ENCODE peak calls at places on chromosomes 6 and 20, in four cellular contexts. O, R, S and W are unnamed samples.

GRCh38 chr6:168746013-168746412 is 305.0 kb downstream of the SMOC2 start:
- DNase-seq in R (no peak), S (no peak), O (no peak), W (no peak)

GRCh38 chr6:143177706-143178105 is 117.0 kb downstream of the AIG1 start:
- DNase-seq in R (no peak), S (no peak), O (no peak), W (no peak)

GRCh38 chr6:79949235-79949634 is 1.9 kb upstream of the ELOVL4 start:
- DNase-seq in O (peak), R (peak), S (peak), W (peak)

GRCh38 chr6:6783736-6784135 is 195.2 kb downstream of the LY86 start:
- DNase-seq in O (no peak), R (no peak), S (no peak), W (no peak)

GRCh38 chr6:42450314-42451145 is 1.2 kb downstream of the TRERF1 start:
- DNase-seq in R (peak), O (no peak), S (no peak), W (no peak)

GRCh38 chr6:35543459-35544193 is 30.9 kb upstream of the TULP1 start:
- DNase-seq in O (no peak), R (peak), S (no peak), W (no peak)

GRCh38 chr6:95543798-95544197 is 33.5 kb upstream of the MANEA start:
- DNase-seq in R (no peak), O (no peak), S (no peak), W (no peak)

GRCh38 chr6:5234869-5235268 is 25.9 kb downstream of the LYRM4 start:
- DNase-seq in O (no peak), R (no peak), S (no peak), W (no peak)

GRCh38 chr20:32675223-32675975 is 1.7 kb upstream of the C20orf203 start:
- DNase-seq in S (no peak), O (no peak), R (no peak), W (no peak)

GRCh38 chr6:158219229-158219628 is 51.1 kb downstream of the GTF2H5 start:
- DNase-seq in S (no peak), O (peak), R (peak), W (peak)

GRCh38 chr6:127933852-127934840 is 33.3 kb upstream of the THEMIS start:
- DNase-seq in S (no peak), O (no peak), R (no peak), W (no peak)

GRCh38 chr6:38404900-38405556 is 234.7 kb downstream of the BTBD9 start:
- DNase-seq in O (peak), S (no peak), R (peak), W (no peak)

GRCh38 chr20:45128066-45128465 is 3.8 kb upstream of the WFDC12 start:
- DNase-seq in O (peak), S (no peak), R (no peak), W (peak)
- TF ChIP-seq CTCF in O (no peak), S (no peak), R (no peak), W (no peak)

DNA sequence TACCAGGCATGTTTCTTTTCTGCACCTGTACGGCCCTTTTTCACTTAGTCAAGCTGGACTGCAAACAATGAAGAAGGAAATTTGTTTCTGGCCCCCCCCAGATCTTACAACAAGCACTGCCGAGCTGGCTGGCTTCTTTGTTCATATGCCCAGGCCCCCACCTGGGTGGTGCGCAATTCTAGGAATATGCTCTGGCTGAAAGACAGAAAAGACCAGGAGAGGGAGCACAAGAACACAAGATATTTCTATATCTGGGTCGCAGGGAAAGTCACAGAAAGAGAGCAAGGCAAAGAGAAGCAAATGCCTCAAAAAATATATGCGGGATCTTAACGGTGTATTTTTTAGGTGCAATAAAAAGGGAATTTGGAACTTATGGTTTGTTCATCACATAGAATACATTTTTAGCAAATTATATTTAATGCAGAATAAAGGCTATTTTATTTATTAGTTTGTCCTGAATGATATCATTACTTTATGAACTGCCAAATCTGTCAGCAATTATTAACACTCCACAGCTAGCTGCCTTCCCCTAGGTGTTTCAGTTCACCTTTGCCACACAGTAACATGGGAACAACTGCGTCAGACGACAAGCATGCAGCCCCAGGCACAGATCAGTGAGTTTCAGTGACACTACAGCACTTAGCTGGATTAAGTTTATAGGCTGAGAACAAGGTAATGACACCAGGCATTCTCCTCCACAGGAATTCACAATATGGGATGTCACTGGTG is 76.5 kb downstream of the GJA10 start:
- DNase-seq in S (no peak), R (peak), O (peak), W (peak)
- TF ChIP-seq CTCF in S (peak), R (peak), O (peak), W (peak)

GRCh38 chr6:47310131-47310480 is 401 bp upstream of the TNFRSF21 start:
- DNase-seq in O (no peak), S (no peak), R (no peak), W (no peak)
- TF ChIP-seq CTCF in O (no peak), S (no peak), R (no peak), W (no peak)

DNA sequence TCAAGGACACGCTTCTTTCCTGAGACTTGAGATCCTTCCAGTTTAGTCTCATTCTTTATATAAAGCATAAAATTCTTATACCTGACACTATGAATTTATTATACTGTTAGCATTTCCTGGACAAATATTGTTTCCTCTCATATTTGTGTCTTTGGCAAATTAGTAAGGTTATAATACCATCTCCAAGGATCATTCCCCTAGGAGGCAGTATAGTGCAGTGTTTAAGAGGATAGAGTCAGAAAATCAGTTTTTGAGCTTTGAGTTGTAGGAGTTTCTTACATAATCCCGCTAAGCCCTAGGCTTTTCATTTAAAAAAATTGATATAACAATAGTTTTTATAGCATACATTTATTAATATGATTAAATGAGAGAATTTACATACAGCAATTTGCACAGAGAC is 510.8 kb downstream of the TENT5A start:
- DNase-seq in R (peak), O (no peak), S (no peak), W (peak)
- TF ChIP-seq CTCF in R (peak), O (peak), S (peak), W (peak)

GRCh38 chr6:41278699-41279405 is 7.6 kb downstream of the TREM1 start:
- DNase-seq in S (peak), O (no peak), R (peak), W (peak)
- TF ChIP-seq CTCF in S (peak), O (peak), R (peak), W (peak)

DNA sequence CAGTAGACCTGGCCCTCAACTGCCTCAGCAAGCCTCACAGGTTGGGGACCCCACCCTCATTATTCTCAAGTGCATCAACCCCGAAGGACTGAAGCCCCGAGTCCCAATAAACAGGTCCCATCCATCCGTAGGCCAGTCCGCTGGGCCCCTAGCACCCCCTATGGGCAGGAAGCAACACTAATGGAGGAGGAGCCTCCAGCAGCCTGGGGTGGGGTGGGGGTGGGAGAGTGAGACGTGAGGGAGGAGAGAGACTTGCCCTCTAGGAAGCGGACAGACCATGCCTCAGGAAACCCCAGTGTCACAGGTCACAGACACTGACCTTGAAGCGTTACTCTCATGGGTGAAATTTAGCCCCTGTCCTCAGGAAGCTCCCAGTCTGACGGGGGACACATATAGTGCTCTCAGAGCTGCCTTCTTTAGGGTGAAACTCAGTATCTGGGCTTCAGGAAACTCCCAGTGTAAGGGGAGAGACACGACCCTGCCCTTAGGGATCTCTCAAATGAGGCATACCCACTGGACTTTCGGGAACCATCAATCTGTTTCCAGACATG is 125.9 kb downstream of the MRPL14 start:
- DNase-seq in R (peak), S (peak), O (peak), W (no peak)
- TF ChIP-seq CTCF in R (peak), S (peak), O (peak), W (peak)

GRCh38 chr20:25336561-25337422 is 53.8 kb downstream of the ABHD12 start:
- DNase-seq in R (peak), S (no peak), O (no peak), W (peak)
- TF ChIP-seq CTCF in R (peak), S (no peak), O (peak), W (peak)

DNA sequence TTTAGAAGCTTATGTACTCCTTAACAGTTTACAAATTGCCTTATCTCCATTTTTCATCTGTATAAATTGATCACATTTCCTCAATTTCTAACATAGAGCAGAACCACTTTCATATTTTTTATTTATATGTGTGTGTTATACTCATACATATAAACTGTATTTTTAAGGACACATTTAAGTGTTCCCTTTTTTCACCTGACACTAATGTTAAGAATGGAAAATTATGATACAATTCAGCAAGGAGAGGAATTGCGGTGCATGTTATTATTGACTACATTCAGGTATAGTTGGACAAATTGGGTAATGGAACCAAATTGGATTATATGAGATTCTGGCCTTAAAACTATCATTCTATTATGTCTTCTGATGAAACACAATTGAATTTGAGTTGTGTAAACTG is 479.1 kb upstream of the FLRT3 start:
- DNase-seq in O (no peak), S (no peak), R (no peak), W (no peak)
- TF ChIP-seq CTCF in O (no peak), S (no peak), R (no peak), W (no peak)

GRCh38 chr6:53290547-53291510 is 57.9 kb downstream of the ELOVL5 start:
- DNase-seq in S (no peak), O (no peak), R (no peak), W (no peak)
- TF ChIP-seq CTCF in S (no peak), O (no peak), R (no peak), W (peak)